ENCODE peak calls at places on chromosomes 13 and 19, in four cellular contexts. One of them, this sample, is unnamed.

GRCh38 chr13:33322474-33322827 is 36.9 kb upstream of the STARD13 start:
- DNase-seq in NCI-H524: no peak
- DNase-seq in activated CD4-positive, alpha-beta T cell treated with anti-CD3 and anti-CD28 coated beads, Interleukin-2, amount 10 ng/mL, durations not matched to agents 7 days and 5 days: no peak
- DNase-seq in choroid plexus epithelial cell: peak
- DNase-seq in this sample: no peak

GRCh38 chr13:111920306-111920931 is 146.5 kb upstream of the SOX1 start:
- DNase-seq in activated CD4-positive, alpha-beta T cell treated with anti-CD3 and anti-CD28 coated beads, Interleukin-2, amount 10 ng/mL, durations not matched to agents 7 days and 5 days: no peak
- DNase-seq in NCI-H524: no peak
- DNase-seq in choroid plexus epithelial cell: no peak
- DNase-seq in this sample: no peak

GRCh38 chr13:98275711-98276171 is 98.7 kb upstream of the RNF113B start:
- DNase-seq in choroid plexus epithelial cell: no peak
- DNase-seq in NCI-H524: no peak
- DNase-seq in activated CD4-positive, alpha-beta T cell treated with anti-CD3 and anti-CD28 coated beads, Interleukin-2, amount 10 ng/mL, durations not matched to agents 7 days and 5 days: no peak
- DNase-seq in this sample: no peak

GRCh38 chr13:37118002-37118401 is 12.5 kb upstream of the CSNK1A1L start:
- DNase-seq in activated CD4-positive, alpha-beta T cell treated with anti-CD3 and anti-CD28 coated beads, Interleukin-2, amount 10 ng/mL, durations not matched to agents 7 days and 5 days: no peak
- DNase-seq in choroid plexus epithelial cell: no peak
- DNase-seq in NCI-H524: no peak
- DNase-seq in this sample: no peak

GRCh38 chr19:45163751-45164150 is 3.0 kb upstream of the NKPD1 start:
- DNase-seq in choroid plexus epithelial cell: no peak
- DNase-seq in NCI-H524: no peak
- DNase-seq in activated CD4-positive, alpha-beta T cell treated with anti-CD3 and anti-CD28 coated beads, Interleukin-2, amount 10 ng/mL, durations not matched to agents 7 days and 5 days: no peak
- DNase-seq in this sample: no peak

GRCh38 chr13:112983428-112984196 is 14.6 kb downstream of the MCF2L start:
- DNase-seq in choroid plexus epithelial cell: no peak
- DNase-seq in activated CD4-positive, alpha-beta T cell treated with anti-CD3 and anti-CD28 coated beads, Interleukin-2, amount 10 ng/mL, durations not matched to agents 7 days and 5 days: no peak
- DNase-seq in NCI-H524: no peak
- DNase-seq in this sample: no peak

GRCh38 chr13:44312898-44313551 is 60.6 kb upstream of the SERP2 start:
- DNase-seq in NCI-H524: no peak
- DNase-seq in choroid plexus epithelial cell: peak
- DNase-seq in activated CD4-positive, alpha-beta T cell treated with anti-CD3 and anti-CD28 coated beads, Interleukin-2, amount 10 ng/mL, durations not matched to agents 7 days and 5 days: no peak
- DNase-seq in this sample: no peak

GRCh38 chr19:13050274-13050673 is 52.4 kb downstream of the LYL1 start:
- DNase-seq in choroid plexus epithelial cell: no peak
- DNase-seq in NCI-H524: no peak
- DNase-seq in activated CD4-positive, alpha-beta T cell treated with anti-CD3 and anti-CD28 coated beads, Interleukin-2, amount 10 ng/mL, durations not matched to agents 7 days and 5 days: no peak
- DNase-seq in this sample: no peak

GRCh38 chr13:64311112-64311511 is 2895.5 kb upstream of the PCDH20 start:
- DNase-seq in activated CD4-positive, alpha-beta T cell treated with anti-CD3 and anti-CD28 coated beads, Interleukin-2, amount 10 ng/mL, durations not matched to agents 7 days and 5 days: no peak
- DNase-seq in NCI-H524: no peak
- DNase-seq in choroid plexus epithelial cell: no peak
- DNase-seq in this sample: no peak

GRCh38 chr13:57063007-57063406 is 77.7 kb upstream of the PRR20A start:
- DNase-seq in choroid plexus epithelial cell: no peak
- DNase-seq in NCI-H524: no peak
- DNase-seq in activated CD4-positive, alpha-beta T cell treated with anti-CD3 and anti-CD28 coated beads, Interleukin-2, amount 10 ng/mL, durations not matched to agents 7 days and 5 days: no peak
- DNase-seq in this sample: no peak

GRCh38 chr19:39428309-39429112 is 7.2 kb downstream of the RPS16 start:
- DNase-seq in activated CD4-positive, alpha-beta T cell treated with anti-CD3 and anti-CD28 coated beads, Interleukin-2, amount 10 ng/mL, durations not matched to agents 7 days and 5 days: no peak
- DNase-seq in choroid plexus epithelial cell: peak
- DNase-seq in NCI-H524: no peak
- DNase-seq in this sample: no peak

GRCh38 chr19:46428278-46429141 is at the start of gene PNMA8C:
- DNase-seq in NCI-H524: peak
- DNase-seq in choroid plexus epithelial cell: peak
- DNase-seq in activated CD4-positive, alpha-beta T cell treated with anti-CD3 and anti-CD28 coated beads, Interleukin-2, amount 10 ng/mL, durations not matched to agents 7 days and 5 days: peak
- DNase-seq in this sample: peak

GRCh38 chr19:14517446-14517839 is 754 bp downstream of the DNAJB1 start:
- DNase-seq in NCI-H524: no peak
- DNase-seq in activated CD4-positive, alpha-beta T cell treated with anti-CD3 and anti-CD28 coated beads, Interleukin-2, amount 10 ng/mL, durations not matched to agents 7 days and 5 days: no peak
- DNase-seq in choroid plexus epithelial cell: no peak
- DNase-seq in this sample: no peak

GRCh38 chr19:35000647-35001501 is 751 bp downstream of the GRAMD1A start:
- DNase-seq in NCI-H524: peak
- DNase-seq in choroid plexus epithelial cell: peak
- DNase-seq in activated CD4-positive, alpha-beta T cell treated with anti-CD3 and anti-CD28 coated beads, Interleukin-2, amount 10 ng/mL, durations not matched to agents 7 days and 5 days: peak
- DNase-seq in this sample: peak

GRCh38 chr13:37695200-37695599 is 96.6 kb upstream of the POSTN start:
- DNase-seq in choroid plexus epithelial cell: no peak
- DNase-seq in NCI-H524: no peak
- DNase-seq in activated CD4-positive, alpha-beta T cell treated with anti-CD3 and anti-CD28 coated beads, Interleukin-2, amount 10 ng/mL, durations not matched to agents 7 days and 5 days: no peak
- DNase-seq in this sample: no peak

GRCh38 chr19:17889609-17890214 is 18.0 kb downstream of the SLC5A5 start:
- DNase-seq in choroid plexus epithelial cell: peak
- DNase-seq in activated CD4-positive, alpha-beta T cell treated with anti-CD3 and anti-CD28 coated beads, Interleukin-2, amount 10 ng/mL, durations not matched to agents 7 days and 5 days: peak
- DNase-seq in NCI-H524: no peak
- DNase-seq in this sample: peak

GRCh38 chr19:47157455-47158321 is 27.1 kb downstream of the SAE1 start:
- DNase-seq in activated CD4-positive, alpha-beta T cell treated with anti-CD3 and anti-CD28 coated beads, Interleukin-2, amount 10 ng/mL, durations not matched to agents 7 days and 5 days: peak
- DNase-seq in NCI-H524: no peak
- DNase-seq in choroid plexus epithelial cell: peak
- DNase-seq in this sample: peak

GRCh38 chr19:40424637-40425449 is 949 bp downstream of the SERTAD1 start:
- DNase-seq in choroid plexus epithelial cell: peak
- DNase-seq in activated CD4-positive, alpha-beta T cell treated with anti-CD3 and anti-CD28 coated beads, Interleukin-2, amount 10 ng/mL, durations not matched to agents 7 days and 5 days: no peak
- DNase-seq in NCI-H524: no peak
- DNase-seq in this sample: no peak

GRCh38 chr13:73704587-73704986 is 429.6 kb downstream of the KLF12 start:
- DNase-seq in choroid plexus epithelial cell: no peak
- DNase-seq in activated CD4-positive, alpha-beta T cell treated with anti-CD3 and anti-CD28 coated beads, Interleukin-2, amount 10 ng/mL, durations not matched to agents 7 days and 5 days: no peak
- DNase-seq in NCI-H524: no peak
- DNase-seq in this sample: no peak

GRCh38 chr19:13411899-13412298 is 94.4 kb downstream of the CACNA1A start:
- DNase-seq in NCI-H524: no peak
- DNase-seq in choroid plexus epithelial cell: no peak
- DNase-seq in activated CD4-positive, alpha-beta T cell treated with anti-CD3 and anti-CD28 coated beads, Interleukin-2, amount 10 ng/mL, durations not matched to agents 7 days and 5 days: no peak
- DNase-seq in this sample: no peak

GRCh38 chr19:30593358-30593757 is 221.2 kb downstream of the ZNF536 start:
- DNase-seq in choroid plexus epithelial cell: no peak
- DNase-seq in activated CD4-positive, alpha-beta T cell treated with anti-CD3 and anti-CD28 coated beads, Interleukin-2, amount 10 ng/mL, durations not matched to agents 7 days and 5 days: no peak
- DNase-seq in NCI-H524: no peak
- DNase-seq in this sample: no peak

This sample was measured in activated CD4-positive, alpha-beta memory T cell treated with anti-CD3 and anti-CD28 coated beads, Interleukin-2, amount 10 ng/mL, durations not matched to agents 7 days and 5 days.